ENCODE peak calls at places on chromosomes 4 and X, in eight cellular contexts. F is amniotic stem cell; H is MCF 10A; O is mesothelial cell of epicardium; G is Calu3; P is left colon; Y is effector memory CD4-positive, alpha-beta T cell; J is endothelial cell. Q is an unnamed sample.

GRCh38 chr4:79225360-79225759 is 100.5 kb downstream of the NAA11 start:
- DNase-seq in H (peak; percentile 48), J (no peak), F (no peak), P (no peak), G (no peak), Y (no peak), O (no peak), Q (no peak)

GRCh38 chr4:130178106-130178505 is 1082.2 kb downstream of the C4orf33 start:
- DNase-seq in H (no peak), F (no peak), O (no peak), P (no peak), J (no peak), Y (no peak), G (no peak), Q (no peak)

GRCh38 chrX:132612990-132613564 is 124.2 kb upstream of the MBNL3 start:
- DNase-seq in O (peak; percentile 79), H (peak; percentile 54), Y (no peak), P (peak; percentile 44), J (peak; percentile 46), F (peak; percentile 0), G (peak; percentile 68), Q (no peak)

GRCh38 chr4:1362521-1362920 is 15.5 kb downstream of the UVSSA start:
- DNase-seq in F (no peak), O (no peak), J (no peak), H (no peak), Y (no peak), P (no peak), G (no peak), Q (no peak)

GRCh38 chrX:24767557-24767956 is 73.8 kb downstream of the POLA1 start:
- DNase-seq in O (no peak), H (no peak), F (no peak), G (no peak), P (no peak), J (no peak), Y (no peak), Q (no peak)

GRCh38 chr4:124803641-124804040 is 91.1 kb upstream of the ANKRD50 start:
- DNase-seq in Y (no peak), P (no peak), F (no peak), H (peak; percentile 54), J (no peak), G (no peak), O (no peak), Q (peak; percentile 89)

GRCh38 chr4:157076578-157076947 is 613 bp downstream of the GLRB start:
- DNase-seq in F (no peak), P (no peak), Y (no peak), J (peak; percentile 7), H (peak; percentile 38), O (peak; percentile 42), G (peak; percentile 44), Q (no peak)

GRCh38 chr4:909131-909571 is 23.0 kb downstream of the GAK start:
- DNase-seq in Y (no peak), P (no peak), F (no peak), J (no peak), G (no peak), H (no peak), O (no peak), Q (no peak)

GRCh38 chr4:89056953-89057398 is at the start of gene FAM13A:
- DNase-seq in H (peak; percentile 96), Y (no peak), O (peak; percentile 70), F (peak; percentile 90), P (peak; percentile 77), G (peak; percentile 62), J (peak; percentile 49), Q (peak; percentile 74)

GRCh38 chr4:8340721-8341680 is 71.4 kb downstream of the HTRA3 start:
- DNase-seq in J (no peak), G (no peak), O (no peak), P (peak; percentile 32), F (no peak), Y (no peak), H (no peak), Q (no peak)

GRCh38 chrX:56661193-56661592 is 67.8 kb upstream of the NBDY start:
- DNase-seq in P (no peak), O (no peak), Y (no peak), H (no peak), F (no peak), G (no peak), J (no peak), Q (no peak)

GRCh38 chr4:69833251-69833650 is 26.7 kb downstream of the SULT1E1 start:
- DNase-seq in Y (no peak), F (no peak), J (no peak), P (no peak), H (no peak), G (no peak), O (no peak), Q (peak; percentile 24)

GRCh38 chr4:156568479-156568878 is 403.1 kb downstream of the PDGFC start:
- DNase-seq in F (no peak), H (no peak), P (no peak), Y (no peak), O (no peak), G (no peak), J (no peak), Q (no peak)

GRCh38 chrX:8738588-8739189 is 6.8 kb upstream of the ANOS1 start:
- DNase-seq in Y (no peak), J (peak; percentile 50), O (peak; percentile 71), P (peak; percentile 50), F (no peak), G (peak; percentile 27), H (peak; percentile 52), Q (peak; percentile 35)

GRCh38 chr4:26298198-26298950 is 22.4 kb upstream of the RBPJ start:
- DNase-seq in Y (no peak), P (no peak), O (no peak), G (no peak), J (no peak), H (peak; percentile 17), F (peak; percentile 34), Q (no peak)

GRCh38 chr4:48813984-48814383 is 16.9 kb upstream of the OCIAD1 start:
- DNase-seq in Y (no peak), P (no peak), H (no peak), G (no peak), O (no peak), J (no peak), F (no peak), Q (no peak)

GRCh38 chr4:109977854-109978501 is 65.3 kb downstream of the EGF start:
- DNase-seq in Y (no peak), H (peak; percentile 47), P (no peak), J (no peak), O (no peak), F (peak; percentile 32), G (peak; percentile 9), Q (peak; percentile 43)

GRCh38 chr4:3868841-3869572 is 102.8 kb downstream of the ADRA2C start:
- DNase-seq in F (no peak), Y (no peak), J (no peak), G (no peak), O (no peak), P (no peak), H (no peak), Q (no peak)

GRCh38 chr4:4912155-4912554 is 52.7 kb downstream of the MSX1 start:
- DNase-seq in O (no peak), P (no peak), H (no peak), G (no peak), F (no peak), J (no peak), Y (no peak), Q (no peak)

GRCh38 chr4:156362581-156362980 is 408.9 kb upstream of the CTSO start:
- DNase-seq in J (no peak), H (no peak), Y (no peak), F (peak; percentile 14), O (no peak), G (no peak), P (no peak), Q (no peak)

GRCh38 chr4:169611991-169612868 is at the start of gene NEK1:
- DNase-seq in Y (peak; percentile 77), G (peak; percentile 81), P (peak; percentile 91), O (peak; percentile 81), F (peak; percentile 73), H (peak; percentile 87), J (peak; percentile 82), Q (peak; percentile 86)

GRCh38 chr4:13933163-13933562 is 305.6 kb upstream of the BOD1L1 start:
- DNase-seq in G (no peak), F (peak; percentile 14), O (no peak), J (no peak), H (no peak), P (no peak), Y (no peak), Q (peak; percentile 7)